ENCODE peak calls at places on chromosomes 3 and 15, in ten cellular contexts. T is T-cell; B is globus pallidus; Z is ELR; J is skeletal muscle cell; G is frontal cortex; Y is nephron progenitor cell; Q is stimulated activated naive CD8-positive, alpha-beta T cell treated with anti-CD3 and anti-CD28 coated beads, Interleukin-15, Interleukin-2, amounts not matched to agents 100 U/mL and 50 U/mL, for 24 hours; K is HEK293T; W is T-helper 9 cell. E is an unnamed sample.

GRCh38 chr3:45318712-45319111 is 69.7 kb upstream of the LARS2 start:
- DNase-seq in T (no peak), B (no peak), Z (no peak), J (no peak), G (no peak), Y (no peak), Q (no peak), K (no peak), W (no peak), E (no peak)

GRCh38 chr15:85027033-85027380 is 45.4 kb downstream of the PDE8A start:
- DNase-seq in T (no peak), B (no peak), Z (no peak), J (no peak), G (no peak), Y (no peak), Q (no peak), K (no peak), W (no peak), E (no peak)

GRCh38 chr3:37227870-37228549 is 53.6 kb upstream of the LRRFIP2 start:
- DNase-seq in T (no peak), B (peak; percentile 58), Z (no peak), J (no peak), G (no peak), Y (no peak), Q (no peak), K (no peak), W (no peak), E (no peak)

GRCh38 chr3:32960404-32961160 is 9.1 kb downstream of the CCR4 start:
- DNase-seq in T (no peak), B (no peak), Z (no peak), J (no peak), G (no peak), Y (no peak), Q (no peak), K (no peak), W (no peak), E (no peak)

GRCh38 chr3:192022412-192022811 is 561.4 kb downstream of the PYDC2 start:
- DNase-seq in T (no peak), B (no peak), Z (peak; percentile 70), J (peak; percentile 50), G (no peak), Y (no peak), Q (no peak), K (no peak), W (no peak), E (no peak)

GRCh38 chr3:37114251-37115145 is 59.9 kb downstream of the LRRFIP2 start:
- DNase-seq in T (no peak), B (no peak), Z (peak; percentile 90), J (peak; percentile 46), G (no peak), Y (no peak), Q (no peak), K (no peak), W (no peak), E (peak; percentile 92)

GRCh38 chr3:65836047-65836446 is 202.7 kb downstream of the MAGI1 start:
- DNase-seq in T (no peak), B (no peak), Z (peak; percentile 71), J (no peak), G (no peak), Y (no peak), Q (no peak), K (no peak), W (no peak), E (peak; percentile 54)

GRCh38 chr3:72628065-72628464 is 220.2 kb downstream of the SHQ1 start:
- DNase-seq in T (no peak), B (no peak), Z (no peak), J (no peak), G (no peak), Y (no peak), Q (no peak), K (no peak), W (no peak), E (no peak)

GRCh38 chr3:196739671-196740475 is at the start of gene PAK2:
- DNase-seq in T (peak; percentile 86), B (peak; percentile 94), Z (peak; percentile 90), J (peak; percentile 52), G (peak; percentile 90), Y (peak; percentile 85), Q (peak; percentile 93), K (peak; percentile 76), W (peak; percentile 89), E (peak; percentile 96)

GRCh38 chr3:9064853-9065252 is 101.6 kb upstream of the RAD18 start:
- DNase-seq in T (no peak), B (no peak), Z (no peak), J (peak; percentile 25), G (no peak), Y (peak; percentile 26), Q (no peak), K (no peak), W (no peak), E (peak; percentile 12)

E was measured in GM23248.